ENCODE peak calls at places on chromosomes 3 and 15, in nine cellular contexts. I is psoas muscle, Q is pancreas, C is brain microvascular endothelial cell, T is IMR-90, L is cardiac muscle cell, D is dorsolateral prefrontal cortex, P is PC-3, B is astrocyte. O is an unnamed sample.

GRCh38 chr3:152374260-152374990 is 105.7 kb downstream of the MBNL1 start:
- DNase-seq in I (no peak), Q (no peak), C (no peak), T (no peak), L (no peak), D (no peak), P (no peak), B (no peak), O (no peak)

GRCh38 chr3:114550155-114550554 is 256.3 kb downstream of the TIGIT start:
- DNase-seq in I (no peak), Q (no peak), C (peak; percentile 76), T (peak; percentile 89), L (no peak), D (no peak), P (no peak), B (peak; percentile 55), O (no peak)

GRCh38 chr15:98881526-98882517 is 125.8 kb downstream of the PGPEP1L start:
- DNase-seq in I (no peak), Q (no peak), C (no peak), T (peak; percentile 72), L (peak; percentile 48), D (no peak), P (peak; percentile 65), B (peak; percentile 60), O (peak; percentile 56)

GRCh38 chr3:170368921-170369320 is 11.4 kb downstream of the SKIL start:
- DNase-seq in I (no peak), Q (no peak), C (no peak), T (no peak), L (no peak), D (no peak), P (peak; percentile 30), B (no peak), O (no peak)

GRCh38 chr3:171334465-171334811 is 125.8 kb downstream of the TNIK start:
- DNase-seq in I (peak; percentile 84), Q (peak; percentile 86), C (no peak), T (no peak), L (no peak), D (no peak), P (no peak), B (peak; percentile 54), O (no peak)

GRCh38 chr3:197811343-197811742 is 20.3 kb downstream of the LRCH3 start:
- DNase-seq in I (no peak), Q (no peak), C (peak; percentile 79), T (peak; percentile 94), L (no peak), D (no peak), P (no peak), B (peak; percentile 82), O (no peak)

GRCh38 chr3:18027161-18027939 is 284.9 kb upstream of the TBC1D5 start:
- DNase-seq in I (no peak), Q (no peak), C (peak; percentile 14), T (no peak), L (no peak), D (no peak), P (no peak), B (peak; percentile 87), O (no peak)

GRCh38 chr3:123163146-123163545 is 38.6 kb upstream of the SEC22A start:
- DNase-seq in I (no peak), Q (no peak), C (no peak), T (no peak), L (no peak), D (no peak), P (no peak), B (no peak), O (no peak)

GRCh38 chr3:152320201-152320617 is 51.5 kb downstream of the MBNL1 start:
- DNase-seq in I (no peak), Q (no peak), C (peak; percentile 53), T (peak; percentile 59), L (no peak), D (no peak), P (peak; percentile 16), B (peak; percentile 41), O (no peak)

GRCh38 chr3:188554404-188554803 is 400.4 kb downstream of the LPP start:
- DNase-seq in I (peak; percentile 52), Q (no peak), C (peak; percentile 33), T (peak; percentile 76), L (no peak), D (no peak), P (peak; percentile 85), B (peak; percentile 44), O (no peak)

GRCh38 chr15:66040211-66040892 is 171.1 kb downstream of the RAB11A start:
- DNase-seq in I (no peak), Q (no peak), C (no peak), T (no peak), L (no peak), D (no peak), P (no peak), B (no peak), O (no peak)

GRCh38 chr3:107366766-107367165 is 10.5 kb upstream of the CCDC54 start:
- DNase-seq in I (no peak), Q (no peak), C (peak; percentile 18), T (peak; percentile 8), L (no peak), D (no peak), P (peak; percentile 49), B (peak; percentile 56), O (no peak)

GRCh38 chr3:161489390-161489789 is 7.2 kb upstream of the OTOL1 start:
- DNase-seq in I (no peak), Q (no peak), C (no peak), T (no peak), L (no peak), D (no peak), P (no peak), B (no peak), O (no peak)

GRCh38 chr3:177692304-177692703 is 495.0 kb upstream of the TBL1XR1 start:
- DNase-seq in I (no peak), Q (no peak), C (no peak), T (no peak), L (no peak), D (no peak), P (no peak), B (no peak), O (no peak)

GRCh38 chr3:33612641-33613040 is 105.4 kb downstream of the CLASP2 start:
- DNase-seq in I (no peak), Q (no peak), C (no peak), T (peak; percentile 4), L (no peak), D (no peak), P (no peak), B (no peak), O (no peak)

DNA sequence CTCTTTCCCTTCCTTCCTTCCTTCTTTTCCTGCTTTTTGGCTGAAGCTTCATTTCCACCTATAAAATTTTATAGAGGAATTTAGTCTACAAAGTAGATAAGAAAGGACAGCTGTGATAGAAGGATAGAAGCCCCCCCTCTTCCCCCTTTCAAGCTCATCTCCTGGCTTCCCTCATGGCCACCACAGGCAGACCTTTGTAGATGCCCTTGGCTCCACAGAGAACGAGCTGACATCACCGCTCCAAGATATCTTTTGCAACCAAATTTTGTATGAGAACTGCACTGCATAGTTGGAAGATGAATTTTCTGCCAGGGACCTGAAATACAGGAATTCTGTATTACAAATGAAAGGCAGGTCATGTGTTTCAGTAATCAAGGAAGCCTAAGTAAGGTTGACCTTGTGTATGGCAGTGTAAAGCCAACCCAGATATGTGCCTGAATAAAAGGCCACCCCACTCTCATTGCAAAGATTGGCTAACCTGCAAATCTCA is 57.0 kb upstream of the FILIP1L start:
- DNase-seq in I (no peak), Q (no peak), C (no peak), T (no peak), L (no peak), D (no peak), P (no peak), B (no peak), O (no peak)
- H3K27ac ChIP-seq in I (peak overlapping the region; percentile 61), Q (no peak overlapping the region), C (no peak overlapping the region), T (no peak overlapping the region), L (no peak overlapping the region), D (no peak overlapping the region), P (no peak overlapping the region), B (no peak overlapping the region), O (no peak overlapping the region)

GRCh38 chr3:128410669-128411573 is 55.8 kb downstream of the DNAJB8 start:
- DNase-seq in I (no peak), Q (peak; percentile 58), C (no peak), T (no peak), L (no peak), D (no peak), P (no peak), B (no peak), O (no peak)
- TF ChIP-seq CTCF in I (no peak), Q (no peak), C (no peak), T (no peak), L (no peak), D (no peak), P (no peak), B (no peak), O (no peak)

GRCh38 chr3:193845144-193845543 is 252.1 kb downstream of the OPA1 start:
- DNase-seq in I (no peak), Q (no peak), C (no peak), T (no peak), L (no peak), D (no peak), P (no peak), B (no peak), O (no peak)

GRCh38 chr3:193842832-193843446 is 249.9 kb downstream of the OPA1 start:
- DNase-seq in I (no peak), Q (no peak), C (no peak), T (no peak), L (no peak), D (no peak), P (no peak), B (no peak), O (no peak)

GRCh38 chr3:193842029-193842782 is 249.2 kb downstream of the OPA1 start:
- DNase-seq in I (no peak), Q (peak; percentile 36), C (no peak), T (no peak), L (no peak), D (no peak), P (no peak), B (no peak), O (no peak)

GRCh38 chr3:193844472-193844871 is 251.5 kb downstream of the OPA1 start:
- DNase-seq in I (no peak), Q (no peak), C (no peak), T (no peak), L (no peak), D (no peak), P (no peak), B (no peak), O (no peak)

GRCh38 chr3:193843447-193844301 is 250.7 kb downstream of the OPA1 start:
- DNase-seq in I (no peak), Q (peak; percentile 68), C (no peak), T (no peak), L (no peak), D (no peak), P (no peak), B (no peak), O (no peak)
- H3K27ac ChIP-seq in I (no peak overlapping the region), Q (peak overlapping the region; percentile 89), C (no peak overlapping the region), T (no peak overlapping the region), L (no peak overlapping the region), D (no peak overlapping the region), P (no peak overlapping the region), B (no peak overlapping the region), O (no peak overlapping the region)

GRCh38 chr3:115931581-115931980 is 308.3 kb downstream of the GAP43 start:
- DNase-seq in I (no peak), Q (no peak), C (no peak), T (peak; percentile 41), L (no peak), D (no peak), P (peak; percentile 15), B (no peak), O (no peak)

GRCh38 chr3:115932807-115933206 is 309.5 kb downstream of the GAP43 start:
- DNase-seq in I (no peak), Q (no peak), C (no peak), T (no peak), L (no peak), D (no peak), P (no peak), B (no peak), O (no peak)

GRCh38 chr3:115937054-115937453 is 313.7 kb downstream of the GAP43 start:
- DNase-seq in I (no peak), Q (no peak), C (peak; percentile 3), T (no peak), L (no peak), D (no peak), P (peak; percentile 25), B (no peak), O (no peak)
- TF ChIP-seq CTCF in I (no peak), Q (no peak), C (peak; percentile 47), T (peak; percentile 41), L (peak; percentile 43), D (no peak), P (peak; percentile 58), B (peak; percentile 42), O (no peak)

O was measured in ovary.